ENCODE peak calls at places on chromosomes 3 and 15, in six cellular contexts. W is HCT116, H is K562, S is HepG2, F is GM12878, E is H1. L is an unnamed sample.

GRCh38 chr3:184645304-184645703 is 66.6 kb downstream of the MAGEF1 start:
- DNase-seq in F (no peak), H (no peak), E (no peak), W (no peak), S (peak), L (no peak)

GRCh38 chr3:65170357-65171090 is 482.7 kb upstream of the ADAMTS9 start:
- DNase-seq in E (no peak), H (peak), W (no peak), S (no peak), F (no peak), L (peak)

GRCh38 chr15:61521961-61522360 is 292.9 kb upstream of the RORA start:
- DNase-seq in F (no peak), E (no peak), H (no peak), S (no peak), W (no peak), L (no peak)

GRCh38 chr3:116512931-116513330 is 67.6 kb upstream of the LSAMP start:
- DNase-seq in F (no peak), E (no peak), S (no peak), H (no peak), W (no peak), L (no peak)

GRCh38 chr15:33955945-33956344 is 12.4 kb upstream of the CHRM5 start:
- DNase-seq in E (no peak), F (no peak), S (no peak), W (no peak), H (no peak), L (no peak)

GRCh38 chr3:134312873-134313838 is 61.1 kb downstream of the AMOTL2 start:
- DNase-seq in H (peak), F (no peak), E (no peak), S (peak), W (no peak), L (peak)

GRCh38 chr3:106261915-106262683 is 393.3 kb upstream of the CBLB start:
- DNase-seq in H (no peak), E (no peak), W (no peak), S (no peak), F (no peak), L (no peak)

GRCh38 chr3:150319900-150320299 is 88.2 kb upstream of the TSC22D2 start:
- DNase-seq in W (peak), H (no peak), S (peak), E (no peak), F (no peak), L (peak)

GRCh38 chr15:101269479-101270223 is 7.6 kb downstream of the SELENOS start:
- DNase-seq in E (no peak), F (no peak), H (no peak), W (no peak), S (no peak), L (no peak)

GRCh38 chr3:5194801-5195509 is 7.4 kb downstream of the EDEM1 start:
- DNase-seq in S (peak), F (no peak), E (no peak), H (peak), W (peak), L (peak)

GRCh38 chr3:187291512-187292132 is at the start of gene MASP1:
- DNase-seq in H (no peak), S (peak), W (no peak), E (no peak), F (no peak), L (no peak)

GRCh38 chr3:138646008-138646407 is 37.4 kb downstream of the FAIM start:
- DNase-seq in F (no peak), W (no peak), H (no peak), S (no peak), E (no peak), L (no peak)

GRCh38 chr3:55443346-55443745 is 43.8 kb downstream of the WNT5A start:
- DNase-seq in W (no peak), F (no peak), E (no peak), H (no peak), S (no peak), L (no peak)

GRCh38 chr3:190173426-190173825 is 52.7 kb upstream of the P3H2 start:
- DNase-seq in F (no peak), H (no peak), S (no peak), W (no peak), E (no peak), L (no peak)

GRCh38 chr3:97952872-97953271 is 19.4 kb downstream of the RIOX2 start:
- DNase-seq in S (no peak), F (no peak), H (no peak), E (no peak), W (no peak), L (no peak)

GRCh38 chr3:139117136-139117675 is 72.5 kb upstream of the PRR23C start:
- DNase-seq in F (no peak), H (no peak), S (no peak), E (no peak), W (no peak), L (no peak)

GRCh38 chr15:48052871-48053383 is 67.9 kb upstream of the SLC24A5 start:
- DNase-seq in W (no peak), S (no peak), E (no peak), H (no peak), F (no peak), L (no peak)

GRCh38 chr15:74599156-74599555 is 16.5 kb upstream of the CLK3 start:
- DNase-seq in H (no peak), S (no peak), F (no peak), W (no peak), E (no peak), L (no peak)

GRCh38 chr15:76253851-76254440 is 57.3 kb downstream of the ETFA start:
- DNase-seq in S (no peak), H (no peak), E (peak), F (no peak), W (no peak), L (no peak)

GRCh38 chr3:99872633-99873254 is 55.1 kb downstream of the CMSS1 start:
- DNase-seq in H (no peak), W (no peak), S (no peak), F (peak), E (no peak), L (peak)

DNA sequence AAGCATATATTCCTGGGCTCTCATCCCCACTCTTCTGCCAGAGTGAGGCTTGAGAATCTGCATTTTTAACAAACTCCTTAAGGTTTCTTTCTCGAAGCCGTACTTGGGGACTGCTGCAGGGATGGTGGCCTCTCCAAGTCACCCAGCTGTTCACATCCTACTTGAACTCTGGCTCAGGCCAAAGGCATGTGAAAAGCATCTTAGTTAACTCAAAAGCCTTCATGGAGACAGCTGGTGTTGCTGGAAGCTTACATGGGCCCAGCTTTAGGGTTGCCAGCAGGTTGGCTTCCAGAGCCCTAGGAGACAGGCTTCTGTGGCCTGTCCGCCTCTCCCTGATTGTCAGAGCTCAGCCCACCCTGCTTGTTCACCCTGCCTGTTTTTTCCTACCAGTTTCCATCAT is 139.2 kb downstream of the THSD4 start:
- DNase-seq in H (no peak), W (no peak), F (no peak), S (no peak), E (no peak), L (no peak)
- TF ChIP-seq MAX in H (no peak), W (no peak), F (no peak), S (no peak), E (no peak), L (no peak)

DNA sequence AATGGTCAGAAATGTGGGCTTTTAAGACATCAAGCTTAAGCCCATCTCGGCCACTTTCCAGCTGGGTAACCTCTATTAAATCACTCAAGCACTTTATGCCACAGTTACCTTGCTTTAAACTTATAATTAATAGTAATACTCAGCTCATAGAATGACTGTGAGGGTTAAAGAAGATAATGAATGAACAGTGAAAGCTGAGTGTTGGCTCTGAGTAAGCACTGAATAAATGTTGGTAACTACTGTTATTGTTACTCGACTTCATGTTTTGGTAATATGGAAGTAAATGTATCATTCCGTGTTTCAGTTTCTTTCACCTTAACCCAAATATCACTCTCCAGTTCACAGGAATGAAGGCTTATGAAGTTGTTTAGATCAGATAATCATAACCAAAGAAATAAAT is 23.9 kb upstream of the OSTN start:
- DNase-seq in H (no peak), E (no peak), S (no peak), F (no peak), W (no peak), L (no peak)
- TF ChIP-seq EZH2 in H (no peak), E (no peak), S (no peak), F (no peak), W (no peak), L (no peak)

DNA sequence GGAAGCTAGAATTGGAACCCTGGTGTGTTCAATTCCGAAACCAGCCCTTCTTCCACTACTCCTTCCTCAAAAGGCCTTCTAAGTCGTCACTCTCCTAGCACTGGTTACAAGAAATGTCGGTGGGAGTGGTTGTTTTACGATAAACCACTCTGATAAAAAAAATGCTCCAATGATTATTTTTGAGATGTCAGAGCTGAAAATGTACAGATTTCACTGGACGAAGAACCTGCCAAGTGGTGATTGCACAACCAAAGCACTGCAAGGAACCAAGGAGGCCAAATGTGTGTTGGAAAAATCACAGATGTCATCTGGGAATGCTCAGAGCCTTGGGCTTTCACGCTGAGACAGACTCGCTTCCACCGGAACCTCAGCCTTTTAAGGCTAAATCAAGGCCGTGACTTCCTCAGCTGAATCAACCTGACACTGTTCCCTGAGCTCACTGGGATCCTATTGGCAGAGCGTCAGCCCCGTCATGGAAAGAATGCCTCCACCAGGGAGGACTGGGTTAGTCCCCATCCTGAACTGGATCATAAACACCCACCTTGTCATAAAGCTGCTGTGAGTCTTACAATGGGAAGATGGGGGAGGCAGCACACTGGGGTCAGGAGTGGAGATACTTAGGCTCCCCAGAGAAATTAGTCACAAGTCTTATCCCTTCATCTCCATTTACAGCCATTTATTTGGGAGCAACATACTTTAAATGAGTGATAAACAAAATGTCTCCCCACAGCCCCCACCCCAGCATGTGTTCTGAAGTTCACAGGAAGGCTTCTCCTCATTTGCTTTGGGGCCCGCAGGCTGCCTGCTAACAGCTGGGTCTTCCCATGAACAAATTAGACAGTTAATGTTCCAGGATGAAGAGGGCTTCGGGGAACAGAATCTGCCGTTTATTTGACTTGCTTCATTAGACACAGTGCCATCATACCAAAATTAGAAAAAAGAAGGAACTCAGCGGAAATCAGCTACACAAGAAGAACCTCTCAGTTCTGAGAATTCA is 107.9 kb upstream of the THBS1 start:
- DNase-seq in W (no peak), E (no peak), S (no peak), F (no peak), H (no peak), L (no peak)
- TF ChIP-seq MAX in W (no peak), E (no peak), S (no peak), F (no peak), H (no peak), L (no peak)

DNA sequence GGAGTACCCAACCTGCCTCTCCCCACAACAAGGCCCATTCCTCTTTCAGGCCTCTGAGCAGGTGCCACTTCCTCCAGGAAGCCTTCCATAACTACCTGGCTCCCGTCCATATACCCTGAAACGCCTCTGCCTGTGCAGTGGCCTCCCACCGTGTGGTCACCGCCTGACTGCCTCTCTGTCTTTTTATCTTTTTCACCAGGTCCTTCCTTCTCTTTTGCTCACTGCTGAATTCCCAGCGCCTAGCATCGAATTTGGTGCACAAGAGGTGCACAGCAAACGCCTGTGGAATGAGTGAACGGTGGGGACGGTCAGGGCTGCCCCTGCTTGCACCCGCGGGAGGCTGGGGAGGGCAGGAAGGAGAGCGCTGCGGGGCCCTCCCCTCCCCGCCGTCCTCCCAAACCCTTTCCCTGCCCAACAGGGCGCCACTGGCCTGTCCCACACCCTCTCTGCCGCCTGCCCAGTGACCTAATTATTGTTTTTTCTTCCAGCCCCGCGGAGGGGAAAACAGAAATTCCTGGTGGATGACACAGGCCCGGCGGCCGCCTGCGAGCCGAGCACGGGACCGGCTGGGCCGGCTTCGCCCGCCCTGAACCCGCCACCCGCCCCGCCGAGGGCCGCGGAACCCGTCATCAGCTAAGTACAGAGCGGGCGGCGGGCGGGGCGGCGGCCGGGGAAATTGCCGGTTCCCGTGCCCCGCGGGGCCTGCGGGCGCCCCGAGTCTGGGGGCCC is 140.1 kb downstream of the SMAD6 start:
- DNase-seq in S (peak), E (no peak), F (no peak), W (peak), H (peak), L (peak)
- TF ChIP-seq EZH2 in S (no peak), E (peak), F (no peak), W (no peak), H (no peak), L (no peak)